ENCODE peak calls at places on chromosome 7, in four cellular contexts. L is HEK293T, P is NAMALWA, O is mesenchymal stem cell. D is an unnamed sample.

GRCh38 chr7:4227105-4228010 is 454.7 kb upstream of the FOXK1 start:
- DNase-seq in L (no peak), O (no peak), P (no peak), D (no peak)

GRCh38 chr7:139370301-139370942 is 10.7 kb downstream of the LUC7L2 start:
- DNase-seq in O (no peak), P (no peak), L (no peak), D (no peak)

GRCh38 chr7:25216837-25217236 is 11.4 kb downstream of the NPVF start:
- DNase-seq in P (peak; percentile 88), L (no peak), O (peak; percentile 60), D (peak; percentile 60)

GRCh38 chr7:131148708-131149428 is 178.8 kb upstream of the MKLN1 start:
- DNase-seq in O (no peak), L (no peak), P (no peak), D (no peak)

GRCh38 chr7:6444516-6445269 is 3.1 kb downstream of the DAGLB start:
- DNase-seq in O (peak; percentile 44), L (no peak), P (no peak), D (no peak)

GRCh38 chr7:18829101-18829486 is 288.3 kb downstream of the TWIST1 start:
- DNase-seq in P (no peak), O (no peak), L (no peak), D (no peak)

GRCh38 chr7:159015081-159015893 is 129.4 kb downstream of the VIPR2 start:
- DNase-seq in O (peak; percentile 52), L (no peak), P (no peak), D (no peak)

GRCh38 chr7:127986581-127987461 is 44.4 kb downstream of the LRRC4 start:
- DNase-seq in L (no peak), O (no peak), P (no peak), D (no peak)

GRCh38 chr7:80671744-80672143 is 33.3 kb downstream of the CD36 start:
- DNase-seq in L (no peak), O (no peak), P (no peak), D (no peak)

GRCh38 chr7:73834626-73835191 is 3.9 kb downstream of the CLDN4 start:
- DNase-seq in O (no peak), L (no peak), P (no peak), D (no peak)

GRCh38 chr7:68729361-68729760 is 868.9 kb upstream of the AUTS2 start:
- DNase-seq in L (no peak), O (no peak), P (no peak), D (no peak)

GRCh38 chr7:128869944-128870285 is 7.3 kb downstream of the ATP6V1F start:
- DNase-seq in L (no peak), P (no peak), O (no peak), D (no peak)

GRCh38 chr7:26656735-26657134 is 207.7 kb downstream of the SKAP2 start:
- DNase-seq in O (no peak), L (no peak), P (no peak), D (no peak)

GRCh38 chr7:155489862-155490696 is 32.1 kb downstream of the EN2 start:
- DNase-seq in P (no peak), O (no peak), L (no peak), D (no peak)

GRCh38 chr7:266851-267840 is 22.8 kb upstream of the FOXL3 start:
- DNase-seq in L (no peak), O (no peak), P (no peak), D (no peak)

GRCh38 chr7:50303894-50304157 is 690 bp upstream of the IKZF1 start:
- DNase-seq in O (no peak), P (no peak), L (peak; percentile 27), D (no peak)

GRCh38 chr7:21251166-21251806 is 176.6 kb upstream of the SP4 start:
- DNase-seq in L (no peak), O (no peak), P (no peak), D (no peak)

GRCh38 chr7:12385364-12385786 is 18.3 kb downstream of the VWDE start:
- DNase-seq in P (no peak), O (no peak), L (no peak), D (no peak)

GRCh38 chr7:70325509-70326101 is 727.3 kb downstream of the AUTS2 start:
- DNase-seq in L (no peak), O (peak; percentile 41), P (no peak), D (no peak)

GRCh38 chr7:131007439-131008330 is 273.7 kb upstream of the KLF14 start:
- DNase-seq in P (peak; percentile 93), O (peak; percentile 88), L (peak; percentile 53), D (peak; percentile 71)

GRCh38 chr7:105487559-105488218 is 34.4 kb downstream of the PUS7 start:
- DNase-seq in P (peak; percentile 53), L (peak; percentile 10), O (peak; percentile 82), D (peak; percentile 100)

GRCh38 chr7:2120251-2120660 is 112.5 kb downstream of the MAD1L1 start:
- DNase-seq in L (no peak), P (no peak), O (no peak), D (no peak)

GRCh38 chr7:117217121-117217520 is 105.7 kb downstream of the WNT2 start:
- DNase-seq in P (no peak), O (no peak), L (no peak), D (no peak)

GRCh38 chr7:30048582-30048981 is 20.4 kb downstream of the PLEKHA8 start:
- DNase-seq in L (no peak), O (no peak), P (no peak), D (no peak)

GRCh38 chr7:28068811-28069216 is 111.8 kb downstream of the JAZF1 start:
- DNase-seq in L (no peak), P (no peak), O (peak; percentile 82), D (no peak)

GRCh38 chr7:95011156-95011928 is 103.9 kb downstream of the PPP1R9A start:
- DNase-seq in P (no peak), L (no peak), O (peak; percentile 21), D (no peak)

GRCh38 chr7:112422842-112423496 is 27.3 kb upstream of the IFRD1 start:
- DNase-seq in P (peak; percentile 16), L (peak; percentile 55), O (peak; percentile 70), D (peak; percentile 94)

GRCh38 chr7:95141755-95142154 is 182.6 kb downstream of the PON1 start:
- DNase-seq in O (no peak), L (no peak), P (no peak), D (no peak)

GRCh38 chr7:151699147-151699546 is 177.8 kb downstream of the PRKAG2 start:
- DNase-seq in L (peak; percentile 62), O (peak; percentile 92), P (no peak), D (no peak)

GRCh38 chr7:114225784-114226183 is 188.8 kb upstream of the FOXP2 start:
- DNase-seq in P (no peak), L (no peak), O (no peak), D (no peak)

GRCh38 chr7:68977709-68978108 is 620.6 kb upstream of the AUTS2 start:
- DNase-seq in L (no peak), P (no peak), O (no peak), D (no peak)

GRCh38 chr7:135683609-135684008 is 21.3 kb downstream of the STMP1 start:
- DNase-seq in L (no peak), P (no peak), O (no peak), D (no peak)